ENCODE peak calls at places on chromosomes 1 and 21, in eight cellular contexts. N, V, Z, R, X, K, B and S are unnamed samples.

GRCh38 chr1:202107321-202107761 is 15.4 kb upstream of the GPR37L1 start:
- DNase-seq in K (no peak), R (peak; percentile 44), N (no peak), Z (no peak), B (no peak), V (no peak), X (no peak), S (no peak)

GRCh38 chr1:168636642-168637111 is 60.3 kb downstream of the XCL1 start:
- DNase-seq in Z (no peak), R (peak; percentile 59), N (no peak), V (no peak), X (no peak), B (no peak), K (no peak), S (no peak)

GRCh38 chr1:18945401-18945849 is 11.1 kb downstream of the IFFO2 start:
- DNase-seq in R (no peak), X (no peak), Z (no peak), B (no peak), N (peak; percentile 72), K (no peak), V (no peak), S (no peak)

GRCh38 chr1:234398849-234399381 is 25.7 kb downstream of the COA6 start:
- DNase-seq in K (peak; percentile 54), V (no peak), B (peak; percentile 69), Z (peak; percentile 68), X (no peak), R (peak; percentile 24), N (no peak), S (no peak)

GRCh38 chr21:35048183-35048601 is 910 bp downstream of the RUNX1 start:
- DNase-seq in N (no peak), V (peak; percentile 58), B (peak; percentile 63), Z (no peak), K (no peak), R (peak; percentile 46), X (no peak), S (no peak)

GRCh38 chr1:64687725-64688285 is 57.1 kb upstream of the RAVER2 start:
- DNase-seq in B (peak; percentile 51), K (no peak), V (no peak), X (no peak), R (peak; percentile 56), Z (no peak), N (no peak), S (no peak)

GRCh38 chr1:214548988-214549387 is 2.4 kb downstream of the PTPN14 start:
- DNase-seq in Z (no peak), V (no peak), R (peak; percentile 79), N (peak; percentile 46), B (no peak), X (no peak), K (no peak), S (no peak)

GRCh38 chr1:84365225-84366221 is 32.8 kb upstream of the DNASE2B start:
- DNase-seq in V (peak; percentile 15), Z (no peak), N (no peak), B (peak; percentile 74), K (peak; percentile 6), X (peak; percentile 90), R (peak; percentile 99), S (no peak)

DNA sequence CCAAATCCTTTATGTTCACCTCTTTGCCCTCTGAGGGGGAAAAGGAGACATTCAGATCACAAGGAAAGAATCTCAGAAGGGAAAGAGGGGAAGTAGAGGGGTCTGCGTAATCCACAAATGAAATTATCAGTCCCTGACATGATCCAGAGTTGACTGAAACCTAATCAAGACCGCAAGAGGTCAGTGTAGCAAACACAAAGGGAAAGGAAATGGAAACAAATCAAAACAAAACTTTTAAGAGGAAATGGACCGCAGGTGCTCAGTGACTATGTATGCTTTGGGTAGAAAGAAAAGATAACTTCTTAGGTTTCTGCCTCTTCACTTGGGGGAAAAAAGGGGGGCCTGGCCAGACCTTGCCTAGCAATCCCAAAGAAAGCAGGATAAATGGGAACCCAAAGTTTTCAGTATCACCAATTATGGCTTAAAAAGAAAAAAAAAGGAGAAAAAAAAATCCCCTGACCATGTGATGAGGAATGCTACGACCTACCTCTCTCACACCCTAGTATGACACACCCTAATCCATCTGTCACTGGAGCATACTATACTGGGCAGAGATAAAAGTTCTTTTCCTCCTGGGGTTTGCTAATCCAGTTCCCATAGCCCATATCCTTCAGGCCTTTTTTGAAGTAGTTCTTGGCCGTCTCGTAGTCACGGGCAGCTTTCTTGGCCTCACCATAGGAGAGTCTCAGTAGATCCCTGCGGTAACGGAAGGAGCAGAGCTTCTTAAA is 16.9 kb downstream of the CHRNB2 start:
- DNase-seq in K (no peak), X (no peak), B (no peak), R (no peak), Z (no peak), V (peak; percentile 66), N (no peak), S (no peak)
- TF ChIP-seq CTCF in K (peak; percentile 10), X (no peak), B (no peak), R (no peak), Z (no peak), V (peak; percentile 65), N (no peak), S (no peak)

GRCh38 chr1:215992620-215993019 is 425.5 kb downstream of the KCTD3 start:
- DNase-seq in K (peak; percentile 8), R (peak; percentile 72), V (no peak), B (peak; percentile 12), X (no peak), N (no peak), Z (peak; percentile 5), S (no peak)
- TF ChIP-seq CTCF in K (peak; percentile 9), R (peak; percentile 83), V (peak; percentile 51), B (peak; percentile 18), X (peak; percentile 62), N (no peak), Z (no peak), S (peak; percentile 64)

DNA sequence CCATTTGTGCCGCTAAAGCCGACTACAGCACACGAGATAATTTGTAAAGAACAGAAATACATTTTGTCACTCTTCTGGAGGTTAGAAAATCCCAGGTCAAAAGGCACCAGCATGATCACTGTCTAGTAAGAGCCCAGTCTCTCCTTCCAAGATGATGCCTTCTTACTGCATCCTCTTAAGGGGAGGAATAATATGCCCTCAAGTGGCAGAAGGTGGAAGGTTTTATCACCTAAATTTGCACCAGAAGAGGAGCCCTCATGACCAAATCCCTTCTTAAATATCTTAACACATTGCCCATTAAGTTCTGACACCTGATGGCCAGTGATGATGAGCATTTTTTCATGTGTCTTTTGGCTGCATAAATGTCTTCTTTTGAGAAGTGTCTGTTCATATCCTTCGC is 326.7 kb upstream of the RGS18 start:
- DNase-seq in Z (no peak), R (peak; percentile 18), B (peak; percentile 36), X (no peak), K (no peak), N (no peak), V (peak; percentile 17), S (no peak)
- TF ChIP-seq CTCF in Z (no peak), R (peak; percentile 35), B (no peak), X (no peak), K (no peak), N (no peak), V (peak; percentile 32), S (no peak)

DNA sequence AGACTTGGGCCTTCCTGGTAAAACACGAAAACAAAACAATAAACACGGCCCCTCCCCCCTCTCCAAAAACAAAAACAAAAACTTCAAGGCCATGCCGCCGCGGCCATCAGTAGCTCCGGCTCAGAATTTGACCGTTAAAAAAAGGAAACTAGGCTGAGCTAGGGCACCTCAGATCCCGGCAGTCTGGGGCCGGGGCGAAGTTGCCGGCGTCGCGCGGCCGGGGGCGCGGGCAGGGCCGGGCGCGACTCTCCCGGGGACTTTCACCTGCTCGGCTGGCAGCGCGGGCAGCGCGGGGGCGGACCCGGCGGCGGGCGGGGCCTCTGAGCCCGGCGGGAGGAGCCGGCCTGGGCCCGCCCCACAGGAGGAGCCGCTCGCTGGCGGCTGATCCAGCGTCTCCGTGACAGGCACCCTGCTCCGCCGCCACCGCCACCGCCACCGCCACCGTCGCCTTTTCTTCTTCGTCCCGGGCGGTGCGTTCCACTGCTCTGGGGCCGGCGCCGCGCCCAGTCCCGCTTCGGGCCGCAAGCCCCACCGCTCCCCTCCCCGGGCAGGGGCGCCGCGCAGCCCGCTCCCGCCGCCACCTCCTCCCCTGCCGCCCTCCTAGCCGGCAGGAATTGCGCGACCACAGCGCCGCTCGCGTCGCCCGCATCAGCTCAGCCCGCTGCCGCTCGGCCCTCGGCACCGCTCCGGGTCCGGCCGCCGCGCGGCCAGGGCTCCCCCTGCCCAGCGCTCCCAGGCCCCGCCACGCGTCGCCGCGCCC is at the start of gene NOS1AP:
- DNase-seq in K (peak; percentile 92), R (peak; percentile 88), B (peak; percentile 77), Z (peak; percentile 95), V (peak; percentile 46), N (peak; percentile 50), X (no peak), S (peak; percentile 74)
- TF ChIP-seq CTCF in K (no peak), R (no peak), B (no peak), Z (no peak), V (no peak), N (no peak), X (no peak), S (no peak)

DNA sequence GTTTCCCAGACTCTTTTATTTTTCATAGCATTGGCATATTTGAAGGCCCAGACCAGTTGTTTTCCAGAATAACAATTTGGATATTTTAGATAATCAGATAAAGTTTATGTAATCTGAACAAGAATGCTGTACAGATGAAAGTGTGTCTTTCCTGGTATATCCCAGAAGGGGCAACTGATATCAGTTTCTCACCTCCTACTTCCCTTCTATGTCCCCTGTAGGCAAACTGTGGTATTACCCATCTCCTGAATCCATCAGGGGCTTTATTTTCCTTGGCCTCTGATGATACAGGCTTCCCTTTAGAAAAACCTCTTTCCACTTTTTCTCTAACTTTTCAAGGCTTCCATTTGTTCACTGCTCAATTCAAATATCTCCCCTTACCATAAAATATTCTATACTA is 87.5 kb upstream of the RGS1 start:
- DNase-seq in V (no peak), N (no peak), R (peak; percentile 16), B (no peak), Z (no peak), K (no peak), X (no peak), S (no peak)
- TF ChIP-seq CTCF in V (peak; percentile 27), N (no peak), R (peak; percentile 18), B (no peak), Z (no peak), K (no peak), X (peak; percentile 19), S (peak; percentile 40)

DNA sequence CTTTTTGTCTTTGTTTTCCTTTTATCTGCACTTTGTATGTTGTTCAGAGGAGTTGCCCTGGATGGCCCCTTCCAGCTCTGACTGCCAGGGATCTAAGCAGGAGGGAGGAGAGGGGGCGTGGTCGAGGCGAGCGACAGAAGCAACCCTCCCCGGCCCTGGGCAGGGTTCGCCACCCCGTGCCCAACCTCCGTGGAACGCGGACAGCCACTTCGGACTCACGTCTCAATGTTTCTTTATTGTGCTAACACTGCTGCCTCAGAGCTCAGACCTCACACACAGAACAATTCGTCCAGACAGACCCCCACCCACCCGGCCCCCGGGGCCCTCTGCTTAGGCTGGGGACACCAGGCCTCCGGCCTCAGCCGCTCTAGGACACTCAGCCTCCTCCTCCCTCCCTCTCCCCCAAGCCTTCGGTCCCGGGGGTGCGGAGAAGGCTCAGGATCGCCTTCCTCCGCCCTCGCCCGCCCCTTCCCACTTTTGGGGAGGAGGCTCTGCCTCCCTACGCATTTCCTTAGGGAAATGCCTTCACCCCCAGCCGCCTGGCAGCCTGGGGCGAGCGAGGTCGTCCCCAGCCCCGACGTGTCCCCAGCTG is 8.3 kb downstream of the VSIG8 start:
- DNase-seq in X (no peak), V (no peak), B (peak; percentile 29), R (peak; percentile 60), K (no peak), Z (no peak), N (peak; percentile 66), S (no peak)
- TF ChIP-seq CTCF in X (no peak), V (no peak), B (no peak), R (no peak), K (no peak), Z (no peak), N (no peak), S (no peak)